ENCODE peak calls at places on chromosomes 16 and 17, in nine cellular contexts. F is coronary artery, N is mammary epithelial cell, H is heart right ventricle, B is ascending aorta, Y is PC-9, A is neural crest cell, I is upper lobe of right lung, G is adrenal gland. O is an unnamed sample.

GRCh38 chr17:42692489-42692888 is 10.2 kb downstream of the CNTNAP1 start:
- DNase-seq in F (no peak), A (no peak), N (no peak), Y (no peak), I (no peak), H (no peak), G (no peak), B (no peak), O (no peak)

GRCh38 chr16:22327446-22327775 is 30.2 kb downstream of the POLR3E start:
- DNase-seq in G (no peak), H (no peak), F (no peak), B (no peak), N (no peak), I (peak; percentile 39), A (no peak), Y (no peak), O (no peak)

GRCh38 chr17:15123593-15124590 is 141.2 kb downstream of the PMP22 start:
- DNase-seq in H (no peak), Y (no peak), F (no peak), N (no peak), A (no peak), G (no peak), I (no peak), B (no peak), O (no peak)

GRCh38 chr16:73483934-73484712 is 436.2 kb upstream of the ZFHX3 start:
- DNase-seq in N (no peak), B (no peak), A (no peak), F (no peak), Y (no peak), I (no peak), H (no peak), G (no peak), O (peak; percentile 10)

GRCh38 chr16:72256398-72257048 is 84.6 kb upstream of the PMFBP1 start:
- DNase-seq in F (no peak), I (no peak), G (no peak), Y (no peak), N (peak; percentile 51), H (no peak), B (no peak), A (no peak), O (no peak)

GRCh38 chr16:70767377-70768204 is 33.4 kb downstream of the VAC14 start:
- DNase-seq in G (no peak), Y (peak; percentile 47), A (no peak), I (no peak), B (no peak), H (no peak), N (peak; percentile 33), F (no peak), O (no peak)

GRCh38 chr16:50495673-50496072 is 52.5 kb upstream of the NKD1 start:
- DNase-seq in N (no peak), F (peak; percentile 24), G (no peak), B (no peak), H (no peak), I (no peak), A (no peak), Y (no peak), O (no peak)

GRCh38 chr17:55433629-55434422 is 12.2 kb upstream of the MMD start:
- DNase-seq in N (peak; percentile 93), F (no peak), G (no peak), B (no peak), H (no peak), A (no peak), Y (peak; percentile 64), I (no peak), O (no peak)

GRCh38 chr16:2852003-2852730 is 5.8 kb downstream of the PRSS22 start:
- DNase-seq in B (no peak), I (no peak), H (no peak), Y (no peak), G (no peak), A (no peak), F (no peak), N (no peak), O (no peak)

GRCh38 chr17:78981010-78981888 is 1.5 kb upstream of the LGALS3BP start:
- DNase-seq in I (no peak), F (no peak), A (no peak), G (no peak), N (no peak), Y (no peak), H (no peak), B (no peak), O (no peak)

GRCh38 chr17:78988152-78988551 is 8.4 kb upstream of the LGALS3BP start:
- DNase-seq in N (no peak), G (no peak), A (no peak), Y (no peak), I (no peak), B (no peak), H (no peak), F (no peak), O (no peak)

GRCh38 chr17:78990349-78991016 is 10.8 kb upstream of the LGALS3BP start:
- DNase-seq in I (peak; percentile 61), B (no peak), F (no peak), G (no peak), H (peak; percentile 30), A (no peak), N (no peak), Y (no peak), O (no peak)

GRCh38 chr17:78985395-78985794 is 5.7 kb upstream of the LGALS3BP start:
- DNase-seq in N (no peak), H (no peak), A (no peak), G (no peak), F (no peak), I (no peak), B (no peak), Y (no peak), O (no peak)

DNA sequence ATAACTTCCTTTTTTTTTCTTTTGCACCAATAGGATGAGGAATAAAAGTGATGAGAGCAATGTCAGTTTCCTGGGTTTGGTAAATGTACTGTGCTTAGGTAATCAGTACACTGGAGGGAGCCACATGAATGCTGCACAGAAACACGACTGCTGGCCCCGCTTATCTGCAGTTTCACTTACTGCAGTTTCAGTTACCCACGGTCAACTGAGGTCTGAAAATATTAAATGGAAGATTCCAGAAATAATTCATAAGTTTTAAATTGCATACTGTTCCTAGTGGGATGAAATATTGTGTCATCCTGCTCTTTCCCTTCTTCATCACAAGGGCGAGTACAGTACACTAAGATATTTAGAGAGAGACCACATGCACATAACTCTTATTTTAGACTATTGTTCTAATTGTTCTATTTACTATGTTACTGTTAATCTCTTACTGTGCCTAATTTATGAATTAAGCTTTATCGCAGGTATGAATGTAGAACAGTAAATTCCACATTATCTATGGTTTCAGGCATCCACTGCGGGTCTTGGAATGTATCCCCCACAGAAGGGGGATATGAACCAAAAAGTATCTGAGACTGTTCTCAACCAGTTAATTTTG is 6.4 kb upstream of the LGALS3BP start:
- DNase-seq in G (peak; percentile 71), F (no peak), B (no peak), I (no peak), Y (no peak), H (peak; percentile 35), N (no peak), A (no peak), O (no peak)
- TF ChIP-seq CTCF in G (peak; percentile 50), F (no peak), B (no peak), I (peak; percentile 44), Y (no peak), H (peak; percentile 37), N (no peak), A (no peak), O (no peak)

DNA sequence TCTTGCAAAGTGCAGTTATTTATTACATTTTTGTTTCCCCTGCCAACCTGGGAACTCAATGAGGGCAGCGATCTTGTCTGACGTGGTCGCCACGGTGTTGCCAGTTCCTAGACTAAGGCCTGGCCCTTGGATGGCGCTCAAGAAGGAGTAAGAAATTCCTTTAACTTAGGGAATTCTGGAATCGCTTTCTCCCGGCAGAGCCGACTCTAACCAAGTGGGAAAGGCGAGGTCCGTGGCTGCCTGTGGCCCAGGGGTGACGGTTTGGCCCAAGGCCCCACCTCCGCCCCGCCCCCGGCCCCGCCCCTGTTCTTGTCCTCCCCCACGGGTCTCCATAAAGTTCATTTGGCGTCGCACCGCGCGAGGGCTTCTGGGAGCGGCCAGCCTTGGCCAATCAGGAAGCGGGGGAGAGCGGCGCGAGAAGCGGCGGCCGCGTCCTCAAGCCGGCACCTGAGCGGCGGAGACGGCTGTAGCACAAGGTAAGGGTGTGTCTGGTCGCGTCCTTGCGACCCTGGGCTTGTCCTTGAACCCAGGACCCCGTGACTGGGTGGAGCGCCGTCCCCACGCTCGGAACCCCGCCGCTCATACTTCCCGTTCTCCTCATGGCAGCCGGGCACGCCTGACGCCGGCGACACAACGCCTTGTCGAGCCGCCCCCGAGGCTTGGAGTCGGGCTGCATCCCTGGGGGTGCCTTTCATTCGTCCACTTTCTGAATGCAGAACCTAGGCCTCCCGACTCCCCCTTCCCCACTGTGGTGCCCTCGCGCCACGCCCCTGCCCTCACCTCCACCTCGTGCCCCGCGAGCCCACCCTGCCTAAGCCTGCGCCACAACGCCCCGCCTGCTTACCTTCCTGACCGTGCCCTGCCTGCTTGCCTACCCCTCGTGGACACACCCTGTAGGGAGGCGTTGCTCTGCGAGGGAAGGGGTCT is at the start of gene NUP93:
- DNase-seq in A (peak; percentile 77), H (peak; percentile 93), B (peak; percentile 63), N (peak; percentile 90), Y (peak; percentile 88), I (peak; percentile 96), F (peak; percentile 95), G (peak; percentile 95), O (peak; percentile 72)
- TF ChIP-seq CTCF in A (no peak), H (no peak), B (no peak), N (no peak), Y (no peak), I (no peak), F (no peak), G (no peak), O (no peak)

GRCh38 chr16:27232875-27233605 is 29.7 kb downstream of the KDM8 start:
- DNase-seq in A (no peak), F (no peak), N (no peak), Y (no peak), H (no peak), G (no peak), B (no peak), I (no peak), O (no peak)
- TF ChIP-seq CTCF in A (no peak), F (no peak), N (no peak), Y (no peak), H (no peak), G (no peak), B (no peak), I (no peak), O (no peak)

GRCh38 chr17:63989622-63990345 is 8.4 kb upstream of the PRR29 start:
- DNase-seq in F (no peak), G (no peak), Y (no peak), I (no peak), N (no peak), B (no peak), H (no peak), A (no peak), O (no peak)

GRCh38 chr17:63991611-63992010 is 6.5 kb upstream of the PRR29 start:
- DNase-seq in A (no peak), F (peak; percentile 66), G (no peak), H (no peak), N (no peak), I (peak; percentile 33), B (no peak), Y (no peak), O (no peak)

GRCh38 chr17:63996430-63997182 is 1.5 kb upstream of the PRR29 start:
- DNase-seq in G (no peak), A (no peak), H (no peak), F (no peak), I (peak; percentile 43), N (no peak), B (no peak), Y (no peak), O (no peak)

GRCh38 chr17:63995626-63996025 is 2.5 kb upstream of the PRR29 start:
- DNase-seq in G (no peak), H (no peak), A (no peak), I (peak; percentile 38), N (no peak), Y (no peak), B (no peak), F (no peak), O (no peak)

GRCh38 chr17:63993368-63993990 is 4.7 kb upstream of the PRR29 start:
- DNase-seq in A (no peak), H (no peak), Y (no peak), G (no peak), N (no peak), I (no peak), F (peak; percentile 64), B (no peak), O (no peak)
- TF ChIP-seq CTCF in A (no peak), H (no peak), Y (no peak), G (no peak), N (no peak), I (no peak), F (no peak), B (no peak), O (no peak)

O was measured in mesothelial cell of epicardium.